ENCODE peak calls at places on chromosomes 2 and 18, in five cellular contexts. M, T, C, Q and F are unnamed samples.

GRCh38 chr2:10471046-10471571 is 23.0 kb upstream of the ODC1 start:
- DNase-seq in M (no peak), T (no peak), Q (no peak), C (no peak), F (no peak)

GRCh38 chr2:55916473-55917049 is 7.0 kb downstream of the EFEMP1 start:
- DNase-seq in C (no peak), T (peak), Q (no peak), M (no peak), F (no peak)

GRCh38 chr2:55771612-55772011 is 78.0 kb upstream of the PNPT1 start:
- DNase-seq in Q (no peak), M (no peak), C (peak), T (peak), F (no peak)

GRCh38 chr2:121376851-121377250 is 91.8 kb upstream of the TFCP2L1 start:
- DNase-seq in Q (no peak), C (no peak), M (no peak), T (peak), F (no peak)

GRCh38 chr2:7022956-7023467 is 105.8 kb downstream of the RNF144A start:
- DNase-seq in Q (no peak), C (no peak), T (no peak), M (no peak), F (no peak)

GRCh38 chr2:72533767-72534166 is 292.1 kb downstream of the EXOC6B start:
- DNase-seq in Q (no peak), M (no peak), C (no peak), T (no peak), F (no peak)

GRCh38 chr2:233385489-233386044 is 31.3 kb downstream of the DGKD start:
- DNase-seq in C (no peak), T (peak), Q (no peak), M (no peak), F (no peak)

GRCh38 chr18:77147418-77147852 is 14.9 kb upstream of the MBP start:
- DNase-seq in M (no peak), C (no peak), Q (no peak), T (peak), F (no peak)

GRCh38 chr2:78979380-78980238 is 45.9 kb upstream of the REG3G start:
- DNase-seq in C (no peak), M (no peak), Q (no peak), T (peak), F (no peak)

GRCh38 chr2:15968280-15969178 is 28.2 kb downstream of the MYCN start:
- DNase-seq in M (no peak), Q (no peak), C (no peak), T (no peak), F (no peak)

GRCh38 chr2:144230452-144231085 is 289.4 kb downstream of the ZEB2 start:
- DNase-seq in C (no peak), M (no peak), T (no peak), Q (no peak), F (no peak)

GRCh38 chr2:84676295-84676694 is 160.0 kb downstream of the DNAH6 start:
- DNase-seq in Q (no peak), M (no peak), T (no peak), C (peak), F (no peak)

GRCh38 chr18:73787316-73787715 is 360.3 kb downstream of the FBXO15 start:
- DNase-seq in Q (no peak), M (no peak), T (no peak), C (no peak), F (no peak)

GRCh38 chr18:74351354-74351753 is 35.7 kb downstream of the C18orf63 start:
- DNase-seq in C (no peak), M (no peak), T (peak), Q (no peak), F (no peak)

GRCh38 chr18:23661735-23662308 is 889 bp downstream of the ANKRD29 start:
- DNase-seq in T (no peak), M (no peak), Q (no peak), C (no peak), F (no peak)

GRCh38 chr2:120859814-120860578 is 124.3 kb downstream of the GLI2 start:
- DNase-seq in M (no peak), Q (no peak), T (no peak), C (no peak), F (no peak)